ENCODE peak calls at places on chromosomes 4 and X, in eight cellular contexts. One of them, this sample, is unnamed.

GRCh38 chr4:41142946-41143720 is 71.2 kb downstream of the APBB2 start:
- DNase-seq in neural progenitor cell: no peak
- DNase-seq in stromal cell of bone marrow: peak
- DNase-seq in activated CD4-positive, alpha-beta T cell treated with anti-CD3 and anti-CD28 coated beads, Interleukin-2, amount 10 ng/mL, durations not matched to agents 24 days and 14 days: no peak
- DNase-seq in body of pancreas: no peak
- DNase-seq in SK-N-SH: no peak
- DNase-seq in RPMI8226: peak
- DNase-seq in fibroblast of mammary gland: peak
- DNase-seq in this sample: peak

GRCh38 chr4:133081246-133081645 is 67.8 kb upstream of the PCDH10 start:
- DNase-seq in RPMI8226: no peak
- DNase-seq in neural progenitor cell: no peak
- DNase-seq in stromal cell of bone marrow: no peak
- DNase-seq in SK-N-SH: no peak
- DNase-seq in activated CD4-positive, alpha-beta T cell treated with anti-CD3 and anti-CD28 coated beads, Interleukin-2, amount 10 ng/mL, durations not matched to agents 24 days and 14 days: no peak
- DNase-seq in fibroblast of mammary gland: no peak
- DNase-seq in body of pancreas: no peak
- DNase-seq in this sample: no peak

GRCh38 chrX:110210417-110211139 is 107.3 kb downstream of the AMMECR1 start:
- DNase-seq in neural progenitor cell: no peak
- DNase-seq in activated CD4-positive, alpha-beta T cell treated with anti-CD3 and anti-CD28 coated beads, Interleukin-2, amount 10 ng/mL, durations not matched to agents 24 days and 14 days: no peak
- DNase-seq in fibroblast of mammary gland: peak
- DNase-seq in body of pancreas: no peak
- DNase-seq in stromal cell of bone marrow: no peak
- DNase-seq in RPMI8226: no peak
- DNase-seq in SK-N-SH: no peak
- DNase-seq in this sample: no peak

GRCh38 chrX:2863646-2864045 is 34.9 kb downstream of the GYG2 start:
- DNase-seq in SK-N-SH: no peak
- DNase-seq in body of pancreas: no peak
- DNase-seq in activated CD4-positive, alpha-beta T cell treated with anti-CD3 and anti-CD28 coated beads, Interleukin-2, amount 10 ng/mL, durations not matched to agents 24 days and 14 days: no peak
- DNase-seq in RPMI8226: no peak
- DNase-seq in stromal cell of bone marrow: no peak
- DNase-seq in neural progenitor cell: peak
- DNase-seq in fibroblast of mammary gland: no peak
- DNase-seq in this sample: no peak

GRCh38 chr4:24849662-24850280 is 54.4 kb downstream of the SOD3 start:
- DNase-seq in SK-N-SH: no peak
- DNase-seq in neural progenitor cell: no peak
- DNase-seq in RPMI8226: no peak
- DNase-seq in stromal cell of bone marrow: peak
- DNase-seq in activated CD4-positive, alpha-beta T cell treated with anti-CD3 and anti-CD28 coated beads, Interleukin-2, amount 10 ng/mL, durations not matched to agents 24 days and 14 days: no peak
- DNase-seq in fibroblast of mammary gland: peak
- DNase-seq in body of pancreas: no peak
- DNase-seq in this sample: no peak

GRCh38 chr4:15004701-15005301 is 2.5 kb downstream of the CPEB2 start:
- DNase-seq in neural progenitor cell: peak
- DNase-seq in RPMI8226: peak
- DNase-seq in fibroblast of mammary gland: peak
- DNase-seq in stromal cell of bone marrow: no peak
- DNase-seq in body of pancreas: peak
- DNase-seq in activated CD4-positive, alpha-beta T cell treated with anti-CD3 and anti-CD28 coated beads, Interleukin-2, amount 10 ng/mL, durations not matched to agents 24 days and 14 days: peak
- DNase-seq in SK-N-SH: peak
- DNase-seq in this sample: peak

GRCh38 chr4:6760865-6761264 is 21.7 kb upstream of the KIAA0232 start:
- DNase-seq in activated CD4-positive, alpha-beta T cell treated with anti-CD3 and anti-CD28 coated beads, Interleukin-2, amount 10 ng/mL, durations not matched to agents 24 days and 14 days: no peak
- DNase-seq in body of pancreas: no peak
- DNase-seq in RPMI8226: no peak
- DNase-seq in stromal cell of bone marrow: no peak
- DNase-seq in neural progenitor cell: no peak
- DNase-seq in fibroblast of mammary gland: no peak
- DNase-seq in SK-N-SH: no peak
- DNase-seq in this sample: no peak

GRCh38 chrX:40154229-40154852 is 56.6 kb upstream of the BCOR start:
- DNase-seq in fibroblast of mammary gland: no peak
- DNase-seq in RPMI8226: peak
- DNase-seq in activated CD4-positive, alpha-beta T cell treated with anti-CD3 and anti-CD28 coated beads, Interleukin-2, amount 10 ng/mL, durations not matched to agents 24 days and 14 days: no peak
- DNase-seq in SK-N-SH: peak
- DNase-seq in stromal cell of bone marrow: no peak
- DNase-seq in neural progenitor cell: peak
- DNase-seq in body of pancreas: no peak
- DNase-seq in this sample: no peak

GRCh38 chr4:157896726-157897125 is 276.1 kb downstream of the GASK1B start:
- DNase-seq in neural progenitor cell: no peak
- DNase-seq in body of pancreas: no peak
- DNase-seq in fibroblast of mammary gland: no peak
- DNase-seq in RPMI8226: no peak
- DNase-seq in stromal cell of bone marrow: no peak
- DNase-seq in activated CD4-positive, alpha-beta T cell treated with anti-CD3 and anti-CD28 coated beads, Interleukin-2, amount 10 ng/mL, durations not matched to agents 24 days and 14 days: no peak
- DNase-seq in SK-N-SH: no peak
- DNase-seq in this sample: no peak

GRCh38 chrX:120402363-120402762 is 40.5 kb downstream of the ATP1B4 start:
- DNase-seq in fibroblast of mammary gland: peak
- DNase-seq in body of pancreas: no peak
- DNase-seq in RPMI8226: no peak
- DNase-seq in activated CD4-positive, alpha-beta T cell treated with anti-CD3 and anti-CD28 coated beads, Interleukin-2, amount 10 ng/mL, durations not matched to agents 24 days and 14 days: no peak
- DNase-seq in stromal cell of bone marrow: no peak
- DNase-seq in SK-N-SH: no peak
- DNase-seq in neural progenitor cell: no peak
- DNase-seq in this sample: no peak

GRCh38 chr4:179586460-179586859 is 2144.2 kb upstream of the AGA start:
- DNase-seq in activated CD4-positive, alpha-beta T cell treated with anti-CD3 and anti-CD28 coated beads, Interleukin-2, amount 10 ng/mL, durations not matched to agents 24 days and 14 days: no peak
- DNase-seq in stromal cell of bone marrow: no peak
- DNase-seq in fibroblast of mammary gland: no peak
- DNase-seq in SK-N-SH: no peak
- DNase-seq in RPMI8226: no peak
- DNase-seq in neural progenitor cell: no peak
- DNase-seq in body of pancreas: no peak
- DNase-seq in this sample: no peak

GRCh38 chrX:66074920-66075879 is 35.3 kb upstream of the VSIG4 start:
- DNase-seq in body of pancreas: no peak
- DNase-seq in fibroblast of mammary gland: peak
- DNase-seq in RPMI8226: peak
- DNase-seq in activated CD4-positive, alpha-beta T cell treated with anti-CD3 and anti-CD28 coated beads, Interleukin-2, amount 10 ng/mL, durations not matched to agents 24 days and 14 days: peak
- DNase-seq in SK-N-SH: no peak
- DNase-seq in stromal cell of bone marrow: no peak
- DNase-seq in neural progenitor cell: no peak
- DNase-seq in this sample: no peak

GRCh38 chr4:173519130-173520101 is 10.6 kb downstream of the HAND2 start:
- DNase-seq in RPMI8226: no peak
- DNase-seq in fibroblast of mammary gland: no peak
- DNase-seq in neural progenitor cell: peak
- DNase-seq in body of pancreas: no peak
- DNase-seq in SK-N-SH: peak
- DNase-seq in stromal cell of bone marrow: no peak
- DNase-seq in activated CD4-positive, alpha-beta T cell treated with anti-CD3 and anti-CD28 coated beads, Interleukin-2, amount 10 ng/mL, durations not matched to agents 24 days and 14 days: no peak
- DNase-seq in this sample: no peak

GRCh38 chrX:120450163-120450562 is 18.9 kb downstream of the LAMP2 start:
- DNase-seq in body of pancreas: no peak
- DNase-seq in neural progenitor cell: peak
- DNase-seq in fibroblast of mammary gland: no peak
- DNase-seq in SK-N-SH: peak
- DNase-seq in activated CD4-positive, alpha-beta T cell treated with anti-CD3 and anti-CD28 coated beads, Interleukin-2, amount 10 ng/mL, durations not matched to agents 24 days and 14 days: no peak
- DNase-seq in stromal cell of bone marrow: no peak
- DNase-seq in RPMI8226: peak
- DNase-seq in this sample: no peak

GRCh38 chr4:10366628-10367027 is 90.6 kb downstream of the ZNF518B start:
- DNase-seq in fibroblast of mammary gland: no peak
- DNase-seq in neural progenitor cell: no peak
- DNase-seq in RPMI8226: no peak
- DNase-seq in body of pancreas: no peak
- DNase-seq in activated CD4-positive, alpha-beta T cell treated with anti-CD3 and anti-CD28 coated beads, Interleukin-2, amount 10 ng/mL, durations not matched to agents 24 days and 14 days: no peak
- DNase-seq in SK-N-SH: no peak
- DNase-seq in stromal cell of bone marrow: no peak
- DNase-seq in this sample: no peak

GRCh38 chr4:108247511-108248088 is 78.9 kb upstream of the LEF1 start:
- DNase-seq in body of pancreas: no peak
- DNase-seq in fibroblast of mammary gland: no peak
- DNase-seq in stromal cell of bone marrow: no peak
- DNase-seq in activated CD4-positive, alpha-beta T cell treated with anti-CD3 and anti-CD28 coated beads, Interleukin-2, amount 10 ng/mL, durations not matched to agents 24 days and 14 days: no peak
- DNase-seq in neural progenitor cell: peak
- DNase-seq in SK-N-SH: no peak
- DNase-seq in RPMI8226: peak
- DNase-seq in this sample: no peak

GRCh38 chr4:111483375-111484169 is 661.7 kb upstream of the FAM241A start:
- DNase-seq in neural progenitor cell: no peak
- DNase-seq in fibroblast of mammary gland: no peak
- DNase-seq in SK-N-SH: no peak
- DNase-seq in body of pancreas: no peak
- DNase-seq in activated CD4-positive, alpha-beta T cell treated with anti-CD3 and anti-CD28 coated beads, Interleukin-2, amount 10 ng/mL, durations not matched to agents 24 days and 14 days: no peak
- DNase-seq in stromal cell of bone marrow: no peak
- DNase-seq in RPMI8226: no peak
- DNase-seq in this sample: no peak

GRCh38 chrX:9746148-9746880 is 19.3 kb downstream of the GPR143 start:
- DNase-seq in fibroblast of mammary gland: peak
- DNase-seq in SK-N-SH: no peak
- DNase-seq in neural progenitor cell: peak
- DNase-seq in body of pancreas: no peak
- DNase-seq in stromal cell of bone marrow: no peak
- DNase-seq in RPMI8226: no peak
- DNase-seq in activated CD4-positive, alpha-beta T cell treated with anti-CD3 and anti-CD28 coated beads, Interleukin-2, amount 10 ng/mL, durations not matched to agents 24 days and 14 days: no peak
- DNase-seq in this sample: peak

GRCh38 chr4:170030121-170030520 is 3.9 kb upstream of the MFAP3L start:
- DNase-seq in fibroblast of mammary gland: no peak
- DNase-seq in activated CD4-positive, alpha-beta T cell treated with anti-CD3 and anti-CD28 coated beads, Interleukin-2, amount 10 ng/mL, durations not matched to agents 24 days and 14 days: no peak
- DNase-seq in stromal cell of bone marrow: no peak
- DNase-seq in body of pancreas: no peak
- DNase-seq in SK-N-SH: no peak
- DNase-seq in RPMI8226: no peak
- DNase-seq in neural progenitor cell: no peak
- DNase-seq in this sample: peak

GRCh38 chr4:56783986-56784385 is 37.5 kb downstream of the SPINK2 start:
- DNase-seq in body of pancreas: no peak
- DNase-seq in RPMI8226: no peak
- DNase-seq in SK-N-SH: no peak
- DNase-seq in neural progenitor cell: no peak
- DNase-seq in activated CD4-positive, alpha-beta T cell treated with anti-CD3 and anti-CD28 coated beads, Interleukin-2, amount 10 ng/mL, durations not matched to agents 24 days and 14 days: no peak
- DNase-seq in fibroblast of mammary gland: peak
- DNase-seq in stromal cell of bone marrow: no peak
- DNase-seq in this sample: no peak

GRCh38 chr4:161926033-161926828 is 237.6 kb downstream of the FSTL5 start:
- DNase-seq in RPMI8226: no peak
- DNase-seq in activated CD4-positive, alpha-beta T cell treated with anti-CD3 and anti-CD28 coated beads, Interleukin-2, amount 10 ng/mL, durations not matched to agents 24 days and 14 days: no peak
- DNase-seq in neural progenitor cell: no peak
- DNase-seq in body of pancreas: no peak
- DNase-seq in SK-N-SH: no peak
- DNase-seq in fibroblast of mammary gland: no peak
- DNase-seq in stromal cell of bone marrow: no peak
- DNase-seq in this sample: no peak

GRCh38 chrX:118983513-118983912 is 9.1 kb downstream of the LONRF3 start:
- DNase-seq in SK-N-SH: no peak
- DNase-seq in fibroblast of mammary gland: no peak
- DNase-seq in body of pancreas: no peak
- DNase-seq in neural progenitor cell: no peak
- DNase-seq in RPMI8226: no peak
- DNase-seq in stromal cell of bone marrow: no peak
- DNase-seq in activated CD4-positive, alpha-beta T cell treated with anti-CD3 and anti-CD28 coated beads, Interleukin-2, amount 10 ng/mL, durations not matched to agents 24 days and 14 days: no peak
- DNase-seq in this sample: no peak

GRCh38 chr4:3523146-3523627 is 9.0 kb downstream of the LRPAP1 start:
- DNase-seq in stromal cell of bone marrow: no peak
- DNase-seq in body of pancreas: no peak
- DNase-seq in fibroblast of mammary gland: no peak
- DNase-seq in SK-N-SH: no peak
- DNase-seq in RPMI8226: no peak
- DNase-seq in neural progenitor cell: no peak
- DNase-seq in activated CD4-positive, alpha-beta T cell treated with anti-CD3 and anti-CD28 coated beads, Interleukin-2, amount 10 ng/mL, durations not matched to agents 24 days and 14 days: no peak
- DNase-seq in this sample: no peak

GRCh38 chr4:145340071-145340695 is 141.5 kb upstream of the SMAD1 start:
- DNase-seq in fibroblast of mammary gland: no peak
- DNase-seq in neural progenitor cell: no peak
- DNase-seq in RPMI8226: no peak
- DNase-seq in body of pancreas: peak
- DNase-seq in stromal cell of bone marrow: no peak
- DNase-seq in activated CD4-positive, alpha-beta T cell treated with anti-CD3 and anti-CD28 coated beads, Interleukin-2, amount 10 ng/mL, durations not matched to agents 24 days and 14 days: no peak
- DNase-seq in SK-N-SH: no peak
- DNase-seq in this sample: no peak

GRCh38 chrX:154542723-154543424 is 3.8 kb downstream of the G6PD start:
- DNase-seq in body of pancreas: no peak
- DNase-seq in fibroblast of mammary gland: no peak
- DNase-seq in RPMI8226: no peak
- DNase-seq in SK-N-SH: no peak
- DNase-seq in stromal cell of bone marrow: no peak
- DNase-seq in neural progenitor cell: no peak
- DNase-seq in activated CD4-positive, alpha-beta T cell treated with anti-CD3 and anti-CD28 coated beads, Interleukin-2, amount 10 ng/mL, durations not matched to agents 24 days and 14 days: peak
- DNase-seq in this sample: no peak

GRCh38 chr4:108890491-108890890 is 127.6 kb upstream of the ETNPPL start:
- DNase-seq in fibroblast of mammary gland: no peak
- DNase-seq in stromal cell of bone marrow: no peak
- DNase-seq in SK-N-SH: no peak
- DNase-seq in body of pancreas: no peak
- DNase-seq in RPMI8226: no peak
- DNase-seq in neural progenitor cell: no peak
- DNase-seq in activated CD4-positive, alpha-beta T cell treated with anti-CD3 and anti-CD28 coated beads, Interleukin-2, amount 10 ng/mL, durations not matched to agents 24 days and 14 days: no peak
- DNase-seq in this sample: no peak

GRCh38 chrX:107674480-107675364 is 46.4 kb downstream of the PRPS1 start:
- DNase-seq in neural progenitor cell: no peak
- DNase-seq in RPMI8226: peak
- DNase-seq in stromal cell of bone marrow: no peak
- DNase-seq in body of pancreas: peak
- DNase-seq in SK-N-SH: no peak
- DNase-seq in activated CD4-positive, alpha-beta T cell treated with anti-CD3 and anti-CD28 coated beads, Interleukin-2, amount 10 ng/mL, durations not matched to agents 24 days and 14 days: peak
- DNase-seq in fibroblast of mammary gland: peak
- DNase-seq in this sample: no peak

GRCh38 chr4:40721730-40722171 is 28.0 kb upstream of the NSUN7 start:
- DNase-seq in stromal cell of bone marrow: peak
- DNase-seq in fibroblast of mammary gland: peak
- DNase-seq in neural progenitor cell: no peak
- DNase-seq in activated CD4-positive, alpha-beta T cell treated with anti-CD3 and anti-CD28 coated beads, Interleukin-2, amount 10 ng/mL, durations not matched to agents 24 days and 14 days: peak
- DNase-seq in RPMI8226: no peak
- DNase-seq in SK-N-SH: no peak
- DNase-seq in body of pancreas: no peak
- DNase-seq in this sample: peak

GRCh38 chr4:184384056-184384809 is 90.1 kb downstream of the IRF2 start:
- DNase-seq in SK-N-SH: no peak
- DNase-seq in fibroblast of mammary gland: peak
- DNase-seq in stromal cell of bone marrow: peak
- DNase-seq in RPMI8226: peak
- DNase-seq in activated CD4-positive, alpha-beta T cell treated with anti-CD3 and anti-CD28 coated beads, Interleukin-2, amount 10 ng/mL, durations not matched to agents 24 days and 14 days: peak
- DNase-seq in neural progenitor cell: peak
- DNase-seq in body of pancreas: peak
- DNase-seq in this sample: peak

GRCh38 chrX:155326610-155327009 is 7.8 kb downstream of the CLIC2 start:
- DNase-seq in fibroblast of mammary gland: no peak
- DNase-seq in RPMI8226: no peak
- DNase-seq in SK-N-SH: no peak
- DNase-seq in stromal cell of bone marrow: no peak
- DNase-seq in neural progenitor cell: no peak
- DNase-seq in body of pancreas: no peak
- DNase-seq in activated CD4-positive, alpha-beta T cell treated with anti-CD3 and anti-CD28 coated beads, Interleukin-2, amount 10 ng/mL, durations not matched to agents 24 days and 14 days: no peak
- DNase-seq in this sample: no peak

GRCh38 chr4:7395635-7396034 is 39.1 kb downstream of the PSAPL1 start:
- DNase-seq in stromal cell of bone marrow: no peak
- DNase-seq in neural progenitor cell: no peak
- DNase-seq in activated CD4-positive, alpha-beta T cell treated with anti-CD3 and anti-CD28 coated beads, Interleukin-2, amount 10 ng/mL, durations not matched to agents 24 days and 14 days: no peak
- DNase-seq in fibroblast of mammary gland: no peak
- DNase-seq in SK-N-SH: peak
- DNase-seq in body of pancreas: no peak
- DNase-seq in RPMI8226: no peak
- DNase-seq in this sample: no peak

GRCh38 chr4:183342541-183343533 is 20.6 kb upstream of the CLDN24 start:
- DNase-seq in SK-N-SH: peak
- DNase-seq in stromal cell of bone marrow: no peak
- DNase-seq in activated CD4-positive, alpha-beta T cell treated with anti-CD3 and anti-CD28 coated beads, Interleukin-2, amount 10 ng/mL, durations not matched to agents 24 days and 14 days: no peak
- DNase-seq in body of pancreas: no peak
- DNase-seq in neural progenitor cell: peak
- DNase-seq in fibroblast of mammary gland: no peak
- DNase-seq in RPMI8226: no peak
- DNase-seq in this sample: no peak

GRCh38 chr4:7764466-7764865 is 175.2 kb downstream of the AFAP1 start:
- DNase-seq in stromal cell of bone marrow: no peak
- DNase-seq in body of pancreas: no peak
- DNase-seq in activated CD4-positive, alpha-beta T cell treated with anti-CD3 and anti-CD28 coated beads, Interleukin-2, amount 10 ng/mL, durations not matched to agents 24 days and 14 days: no peak
- DNase-seq in neural progenitor cell: no peak
- DNase-seq in SK-N-SH: no peak
- DNase-seq in RPMI8226: no peak
- DNase-seq in fibroblast of mammary gland: no peak
- DNase-seq in this sample: no peak

GRCh38 chr4:2799971-2800690 is 7.2 kb downstream of the SH3BP2 start:
- DNase-seq in fibroblast of mammary gland: no peak
- DNase-seq in stromal cell of bone marrow: no peak
- DNase-seq in neural progenitor cell: no peak
- DNase-seq in RPMI8226: no peak
- DNase-seq in body of pancreas: peak
- DNase-seq in activated CD4-positive, alpha-beta T cell treated with anti-CD3 and anti-CD28 coated beads, Interleukin-2, amount 10 ng/mL, durations not matched to agents 24 days and 14 days: no peak
- DNase-seq in SK-N-SH: no peak
- DNase-seq in this sample: no peak